ENCODE peak calls at places on chromosomes 1 and 21, in five cellular contexts. N, Y, V, H and F are unnamed samples.

GRCh38 chr1:170354679-170355078 is 177.3 kb upstream of the GORAB start:
- DNase-seq in N (no peak), Y (no peak), V (no peak), H (no peak), F (no peak)

GRCh38 chr1:67752306-67752705 is 67.3 kb downstream of the GADD45A start:
- DNase-seq in N (no peak), Y (no peak), V (no peak), H (no peak), F (no peak)

GRCh38 chr1:23648576-23648975 is 43.0 kb upstream of the RPL11 start:
- DNase-seq in N (no peak), Y (no peak), V (no peak), H (no peak), F (no peak)

GRCh38 chr1:95116666-95117206 is 419 bp upstream of the TLCD4 start:
- DNase-seq in N (no peak), Y (peak; percentile 14), V (peak; percentile 74), H (peak; percentile 79), F (peak; percentile 84)

GRCh38 chr1:12555411-12556367 is 62.3 kb downstream of the DHRS3 start:
- DNase-seq in N (no peak), Y (no peak), V (no peak), H (no peak), F (no peak)

GRCh38 chr1:96309783-96310182 is 411.8 kb upstream of the PTBP2 start:
- DNase-seq in N (no peak), Y (no peak), V (no peak), H (no peak), F (peak; percentile 7)

GRCh38 chr1:15627343-15627988 is 10.2 kb downstream of the DDI2 start:
- DNase-seq in N (peak; percentile 31), Y (no peak), V (no peak), H (no peak), F (no peak)

GRCh38 chr21:31557421-31557955 is 102.0 kb upstream of the SOD1 start:
- DNase-seq in N (no peak), Y (no peak), V (peak; percentile 43), H (no peak), F (no peak)

GRCh38 chr1:10056599-10056987 is 23.8 kb downstream of the UBE4B start:
- DNase-seq in N (no peak), Y (no peak), V (no peak), H (no peak), F (no peak)

GRCh38 chr1:226569879-226570547 is 21.4 kb downstream of the STUM start:
- DNase-seq in N (no peak), Y (no peak), V (peak; percentile 61), H (no peak), F (no peak)